ENCODE peak calls at places on chromosomes 13 and 19, in ten cellular contexts. One of them, this sample, is unnamed.

GRCh38 chr19:46660008-46660517 is 919 bp downstream of the DACT3 start:
- DNase-seq in right lobe of liver: no peak
- DNase-seq in transverse colon: no peak
- DNase-seq in tibial nerve: no peak
- DNase-seq in thyroid gland: no peak
- DNase-seq in H54: no peak
- DNase-seq in A549: no peak
- DNase-seq in heart left ventricle: no peak
- DNase-seq in body of pancreas: no peak
- DNase-seq in uterus: peak; percentile 59
- DNase-seq in this sample: no peak

GRCh38 chr19:33520844-33521479 is 629 bp downstream of the PEPD start:
- DNase-seq in transverse colon: peak; percentile 38
- DNase-seq in heart left ventricle: no peak
- DNase-seq in tibial nerve: no peak
- DNase-seq in body of pancreas: no peak
- DNase-seq in right lobe of liver: peak; percentile 93
- DNase-seq in H54: no peak
- DNase-seq in thyroid gland: no peak
- DNase-seq in uterus: no peak
- DNase-seq in A549: peak; percentile 53
- DNase-seq in this sample: no peak

GRCh38 chr19:12611361-12611699 is 610 bp downstream of the ZNF791 start:
- DNase-seq in tibial nerve: peak; percentile 71
- DNase-seq in heart left ventricle: peak; percentile 80
- DNase-seq in A549: peak; percentile 60
- DNase-seq in thyroid gland: peak; percentile 81
- DNase-seq in uterus: peak; percentile 66
- DNase-seq in H54: peak; percentile 61
- DNase-seq in right lobe of liver: peak; percentile 74
- DNase-seq in transverse colon: peak; percentile 77
- DNase-seq in body of pancreas: peak; percentile 75
- DNase-seq in this sample: peak; percentile 94

GRCh38 chr13:113654175-113654560 is 3.8 kb downstream of the ATP4B start:
- DNase-seq in right lobe of liver: peak; percentile 8
- DNase-seq in transverse colon: no peak
- DNase-seq in body of pancreas: no peak
- DNase-seq in thyroid gland: no peak
- DNase-seq in heart left ventricle: no peak
- DNase-seq in uterus: no peak
- DNase-seq in H54: no peak
- DNase-seq in tibial nerve: no peak
- DNase-seq in A549: no peak
- DNase-seq in this sample: peak; percentile 71

GRCh38 chr13:43368003-43368402 is 344.6 kb downstream of the DNAJC15 start:
- DNase-seq in thyroid gland: no peak
- DNase-seq in heart left ventricle: no peak
- DNase-seq in tibial nerve: no peak
- DNase-seq in A549: no peak
- DNase-seq in transverse colon: no peak
- DNase-seq in body of pancreas: no peak
- DNase-seq in right lobe of liver: no peak
- DNase-seq in uterus: no peak
- DNase-seq in H54: no peak
- DNase-seq in this sample: no peak

GRCh38 chr19:40740747-40741146 is 9.5 kb downstream of the ACTMAP start:
- DNase-seq in uterus: no peak
- DNase-seq in tibial nerve: peak; percentile 81
- DNase-seq in right lobe of liver: no peak
- DNase-seq in body of pancreas: no peak
- DNase-seq in heart left ventricle: peak; percentile 65
- DNase-seq in transverse colon: no peak
- DNase-seq in A549: no peak
- DNase-seq in thyroid gland: no peak
- DNase-seq in H54: no peak
- DNase-seq in this sample: peak; percentile 96

GRCh38 chr13:32955881-32956594 is 60.2 kb upstream of the KL start:
- DNase-seq in uterus: no peak
- DNase-seq in tibial nerve: no peak
- DNase-seq in thyroid gland: no peak
- DNase-seq in A549: no peak
- DNase-seq in H54: no peak
- DNase-seq in heart left ventricle: no peak
- DNase-seq in transverse colon: no peak
- DNase-seq in right lobe of liver: no peak
- DNase-seq in body of pancreas: no peak
- DNase-seq in this sample: no peak

GRCh38 chr19:5292453-5292842 is 48.2 kb downstream of the PTPRS start:
- DNase-seq in thyroid gland: no peak
- DNase-seq in A549: peak; percentile 42
- DNase-seq in tibial nerve: peak; percentile 27
- DNase-seq in body of pancreas: peak; percentile 68
- DNase-seq in H54: no peak
- DNase-seq in transverse colon: peak; percentile 30
- DNase-seq in heart left ventricle: no peak
- DNase-seq in right lobe of liver: no peak
- DNase-seq in uterus: no peak
- DNase-seq in this sample: no peak

GRCh38 chr13:51768378-51768921 is 35.5 kb downstream of the DHRS12 start:
- DNase-seq in heart left ventricle: no peak
- DNase-seq in uterus: no peak
- DNase-seq in body of pancreas: no peak
- DNase-seq in tibial nerve: no peak
- DNase-seq in thyroid gland: no peak
- DNase-seq in H54: no peak
- DNase-seq in A549: no peak
- DNase-seq in right lobe of liver: no peak
- DNase-seq in transverse colon: no peak
- DNase-seq in this sample: no peak

GRCh38 chr19:17860993-17861360 is 1.3 kb downstream of the RPL18A start:
- DNase-seq in right lobe of liver: no peak
- DNase-seq in thyroid gland: no peak
- DNase-seq in transverse colon: no peak
- DNase-seq in uterus: no peak
- DNase-seq in tibial nerve: no peak
- DNase-seq in H54: no peak
- DNase-seq in A549: no peak
- DNase-seq in heart left ventricle: no peak
- DNase-seq in body of pancreas: no peak
- DNase-seq in this sample: no peak

GRCh38 chr19:17860331-17860992 is 752 bp downstream of the RPL18A start:
- DNase-seq in heart left ventricle: no peak
- DNase-seq in uterus: no peak
- DNase-seq in body of pancreas: no peak
- DNase-seq in A549: no peak
- DNase-seq in tibial nerve: no peak
- DNase-seq in thyroid gland: no peak
- DNase-seq in right lobe of liver: no peak
- DNase-seq in transverse colon: no peak
- DNase-seq in H54: no peak
- DNase-seq in this sample: no peak

GRCh38 chr19:17863520-17864182 is 3.9 kb downstream of the RPL18A start:
- DNase-seq in tibial nerve: no peak
- DNase-seq in heart left ventricle: no peak
- DNase-seq in thyroid gland: peak; percentile 88
- DNase-seq in A549: no peak
- DNase-seq in uterus: no peak
- DNase-seq in body of pancreas: no peak
- DNase-seq in H54: no peak
- DNase-seq in transverse colon: no peak
- DNase-seq in right lobe of liver: no peak
- DNase-seq in this sample: no peak

GRCh38 chr19:17862711-17863519 is 3.2 kb downstream of the RPL18A start:
- DNase-seq in H54: no peak
- DNase-seq in tibial nerve: no peak
- DNase-seq in thyroid gland: peak; percentile 94
- DNase-seq in heart left ventricle: no peak
- DNase-seq in A549: no peak
- DNase-seq in right lobe of liver: no peak
- DNase-seq in uterus: no peak
- DNase-seq in body of pancreas: no peak
- DNase-seq in transverse colon: no peak
- DNase-seq in this sample: no peak

GRCh38 chr19:17861542-17862402 is 2.1 kb downstream of the RPL18A start:
- DNase-seq in thyroid gland: no peak
- DNase-seq in transverse colon: no peak
- DNase-seq in heart left ventricle: no peak
- DNase-seq in uterus: no peak
- DNase-seq in body of pancreas: no peak
- DNase-seq in H54: no peak
- DNase-seq in tibial nerve: no peak
- DNase-seq in right lobe of liver: no peak
- DNase-seq in A549: no peak
- DNase-seq in this sample: no peak
- TF ChIP-seq POLR2A in thyroid gland: no peak
- TF ChIP-seq POLR2A in transverse colon: no peak
- TF ChIP-seq POLR2A in heart left ventricle: no peak
- TF ChIP-seq POLR2A in uterus: no peak
- TF ChIP-seq POLR2A in body of pancreas: no peak
- TF ChIP-seq POLR2A in H54: no peak
- TF ChIP-seq POLR2A in tibial nerve: no peak
- TF ChIP-seq POLR2A in right lobe of liver: no peak
- TF ChIP-seq POLR2A in A549: no peak
- TF ChIP-seq POLR2A in this sample: no peak

DNA sequence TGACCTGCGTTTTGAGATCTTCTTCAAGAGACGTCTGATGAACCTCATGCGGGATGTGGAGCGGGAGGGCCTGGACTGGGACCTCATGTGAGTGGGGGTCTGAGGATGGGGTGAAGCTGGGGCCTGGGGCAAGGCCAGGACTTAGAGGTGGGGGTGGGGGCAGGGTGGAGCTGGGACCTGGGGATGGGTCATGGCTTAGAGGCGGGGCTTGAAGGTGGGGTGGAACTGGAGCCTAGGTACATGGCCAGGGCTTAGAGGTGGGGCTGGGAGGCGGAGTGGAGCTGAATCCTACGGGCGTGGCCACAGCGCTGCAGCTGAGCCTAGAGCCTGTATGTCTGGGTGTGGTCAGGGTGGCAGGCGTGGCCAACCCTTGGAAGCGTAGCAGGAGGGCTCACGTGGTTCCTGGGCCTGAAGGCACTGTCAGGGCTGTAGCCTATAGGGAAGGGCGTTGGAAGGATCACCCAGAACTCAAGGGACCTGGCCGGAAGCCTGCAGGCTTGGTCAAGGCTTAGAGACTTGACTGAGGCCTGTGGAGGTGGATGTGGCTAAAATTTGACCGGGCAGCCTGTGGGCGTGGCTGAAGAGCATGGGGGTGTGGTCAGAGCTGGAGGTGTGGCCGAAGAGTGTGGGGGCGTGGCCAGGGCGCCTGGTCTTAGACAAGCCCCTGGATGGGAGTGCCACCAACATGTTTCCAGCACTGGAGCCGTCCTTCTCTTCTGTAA is 24.2 kb downstream of the COLGALT1 start:
- DNase-seq in H54: peak; percentile 93
- DNase-seq in transverse colon: peak; percentile 78
- DNase-seq in uterus: peak; percentile 68
- DNase-seq in tibial nerve: peak; percentile 57
- DNase-seq in A549: peak; percentile 73
- DNase-seq in thyroid gland: peak; percentile 16
- DNase-seq in heart left ventricle: peak; percentile 63
- DNase-seq in body of pancreas: no peak
- DNase-seq in right lobe of liver: no peak
- DNase-seq in this sample: peak; percentile 70
- TF ChIP-seq POLR2A in H54: no peak
- TF ChIP-seq POLR2A in transverse colon: no peak
- TF ChIP-seq POLR2A in uterus: no peak
- TF ChIP-seq POLR2A in tibial nerve: no peak
- TF ChIP-seq POLR2A in A549: no peak
- TF ChIP-seq POLR2A in thyroid gland: no peak
- TF ChIP-seq POLR2A in heart left ventricle: no peak
- TF ChIP-seq POLR2A in body of pancreas: no peak
- TF ChIP-seq POLR2A in right lobe of liver: no peak
- TF ChIP-seq POLR2A in this sample: no peak

GRCh38 chr13:109919715-109920375 is 133.5 kb upstream of the IRS2 start:
- DNase-seq in uterus: no peak
- DNase-seq in A549: no peak
- DNase-seq in H54: no peak
- DNase-seq in transverse colon: no peak
- DNase-seq in tibial nerve: no peak
- DNase-seq in heart left ventricle: no peak
- DNase-seq in right lobe of liver: no peak
- DNase-seq in body of pancreas: no peak
- DNase-seq in thyroid gland: no peak
- DNase-seq in this sample: no peak

GRCh38 chr13:109917422-109917821 is 131.0 kb upstream of the IRS2 start:
- DNase-seq in right lobe of liver: no peak
- DNase-seq in transverse colon: no peak
- DNase-seq in tibial nerve: no peak
- DNase-seq in H54: no peak
- DNase-seq in uterus: no peak
- DNase-seq in A549: no peak
- DNase-seq in body of pancreas: no peak
- DNase-seq in thyroid gland: no peak
- DNase-seq in heart left ventricle: no peak
- DNase-seq in this sample: no peak

GRCh38 chr13:109918179-109918651 is 131.8 kb upstream of the IRS2 start:
- DNase-seq in A549: no peak
- DNase-seq in transverse colon: no peak
- DNase-seq in body of pancreas: no peak
- DNase-seq in right lobe of liver: no peak
- DNase-seq in tibial nerve: no peak
- DNase-seq in thyroid gland: no peak
- DNase-seq in uterus: no peak
- DNase-seq in H54: no peak
- DNase-seq in heart left ventricle: no peak
- DNase-seq in this sample: no peak

GRCh38 chr13:109910131-109910530 is 123.7 kb upstream of the IRS2 start:
- DNase-seq in uterus: no peak
- DNase-seq in heart left ventricle: no peak
- DNase-seq in transverse colon: no peak
- DNase-seq in H54: no peak
- DNase-seq in right lobe of liver: no peak
- DNase-seq in thyroid gland: no peak
- DNase-seq in A549: no peak
- DNase-seq in tibial nerve: no peak
- DNase-seq in body of pancreas: no peak
- DNase-seq in this sample: no peak

GRCh38 chr13:109914111-109914510 is 127.7 kb upstream of the IRS2 start:
- DNase-seq in A549: no peak
- DNase-seq in right lobe of liver: no peak
- DNase-seq in uterus: no peak
- DNase-seq in H54: no peak
- DNase-seq in heart left ventricle: no peak
- DNase-seq in tibial nerve: no peak
- DNase-seq in body of pancreas: no peak
- DNase-seq in thyroid gland: no peak
- DNase-seq in transverse colon: no peak
- DNase-seq in this sample: no peak
- TF ChIP-seq POLR2A in A549: no peak
- TF ChIP-seq POLR2A in right lobe of liver: no peak
- TF ChIP-seq POLR2A in uterus: no peak
- TF ChIP-seq POLR2A in H54: no peak
- TF ChIP-seq POLR2A in heart left ventricle: no peak
- TF ChIP-seq POLR2A in tibial nerve: no peak
- TF ChIP-seq POLR2A in body of pancreas: no peak
- TF ChIP-seq POLR2A in thyroid gland: no peak
- TF ChIP-seq POLR2A in transverse colon: no peak
- TF ChIP-seq POLR2A in this sample: no peak

DNA sequence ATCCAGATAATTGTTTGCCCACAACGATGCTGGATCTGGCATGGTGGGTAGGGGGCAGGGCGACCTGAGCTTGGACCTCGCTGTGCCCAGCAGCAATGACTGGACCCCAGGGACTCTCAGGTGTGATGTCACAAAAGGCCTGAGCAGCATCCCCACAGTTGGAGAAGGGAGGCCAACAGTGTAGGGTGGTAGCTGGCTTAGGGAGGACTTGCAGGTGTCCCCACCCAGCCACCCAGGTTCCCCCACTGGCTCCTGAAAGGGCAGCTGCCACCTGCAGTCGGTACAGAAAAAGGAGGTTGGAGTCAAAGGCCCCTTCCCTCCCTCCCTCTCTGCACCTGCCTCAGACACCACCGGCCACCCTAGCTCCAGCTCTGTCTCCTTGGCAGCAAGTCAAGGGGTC is at the start of gene PCP2:
- DNase-seq in heart left ventricle: no peak
- DNase-seq in uterus: no peak
- DNase-seq in A549: no peak
- DNase-seq in right lobe of liver: no peak
- DNase-seq in H54: no peak
- DNase-seq in transverse colon: no peak
- DNase-seq in thyroid gland: no peak
- DNase-seq in body of pancreas: no peak
- DNase-seq in tibial nerve: no peak
- DNase-seq in this sample: no peak
- TF ChIP-seq POLR2A in heart left ventricle: no peak
- TF ChIP-seq POLR2A in uterus: no peak
- TF ChIP-seq POLR2A in A549: no peak
- TF ChIP-seq POLR2A in right lobe of liver: no peak
- TF ChIP-seq POLR2A in H54: no peak
- TF ChIP-seq POLR2A in transverse colon: no peak
- TF ChIP-seq POLR2A in thyroid gland: no peak
- TF ChIP-seq POLR2A in body of pancreas: no peak
- TF ChIP-seq POLR2A in tibial nerve: no peak
- TF ChIP-seq POLR2A in this sample: no peak